ENCODE peak calls at places on chromosome 15, in six cellular contexts. T, H, R, J, N and P are unnamed samples.

GRCh38 chr15:37733628-37734027 is 200.8 kb upstream of the TMCO5A start:
- DNase-seq in T (no peak), H (no peak), R (no peak), J (no peak), N (no peak), P (no peak)

GRCh38 chr15:66261056-66261455 is 7.5 kb upstream of the MEGF11 start:
- DNase-seq in T (no peak), H (no peak), R (no peak), J (no peak), N (no peak), P (no peak)

GRCh38 chr15:96553931-96554330 is 223.4 kb downstream of the NR2F2 start:
- DNase-seq in T (no peak), H (no peak), R (no peak), J (no peak), N (no peak), P (no peak)

GRCh38 chr15:48371550-48371949 is 40.3 kb downstream of the DUT start:
- DNase-seq in T (no peak), H (no peak), R (no peak), J (no peak), N (no peak), P (no peak)

GRCh38 chr15:31740203-31740602 is 290.1 kb upstream of the CHRNA7 start:
- DNase-seq in T (no peak), H (peak), R (no peak), J (no peak), N (no peak), P (no peak)

GRCh38 chr15:63509933-63510547 is 5.6 kb downstream of the USP3 start:
- DNase-seq in T (no peak), H (no peak), R (no peak), J (no peak), N (no peak), P (no peak)

GRCh38 chr15:83746231-83746630 is 92.3 kb downstream of the ADAMTSL3 start:
- DNase-seq in T (no peak), H (no peak), R (no peak), J (no peak), N (no peak), P (no peak)

GRCh38 chr15:99651023-99651807 is 82.0 kb downstream of the LYSMD4 start:
- DNase-seq in T (no peak), H (no peak), R (no peak), J (no peak), N (no peak), P (no peak)

GRCh38 chr15:41559489-41560177 is 621 bp downstream of the TYRO3 start:
- DNase-seq in T (no peak), H (no peak), R (no peak), J (no peak), N (peak), P (no peak)

GRCh38 chr15:48330855-48331795 is at the start of gene DUT:
- DNase-seq in T (peak), H (peak), R (peak), J (peak), N (peak), P (peak)

GRCh38 chr15:57640935-57641682 is 49.4 kb downstream of the MYZAP start:
- DNase-seq in T (no peak), H (peak), R (peak), J (peak), N (no peak), P (no peak)

GRCh38 chr15:58331562-58331902 is 100.3 kb upstream of the LIPC start:
- DNase-seq in T (no peak), H (no peak), R (peak), J (no peak), N (no peak), P (no peak)

GRCh38 chr15:39685999-39686613 is 96.5 kb downstream of the FSIP1 start:
- DNase-seq in T (no peak), H (peak), R (peak), J (peak), N (no peak), P (peak)

GRCh38 chr15:32649336-32649735 is 7.8 kb downstream of the SCG5 start:
- DNase-seq in T (no peak), H (no peak), R (peak), J (peak), N (no peak), P (no peak)

GRCh38 chr15:101084801-101085200 is 165.6 kb downstream of the LRRK1 start:
- DNase-seq in T (no peak), H (no peak), R (no peak), J (no peak), N (no peak), P (no peak)

GRCh38 chr15:25795712-25796111 is 67.4 kb downstream of the ATP10A start:
- DNase-seq in T (no peak), H (no peak), R (no peak), J (no peak), N (no peak), P (no peak)

GRCh38 chr15:70866982-70867644 is 13.2 kb upstream of the LARP6 start:
- DNase-seq in T (no peak), H (no peak), R (no peak), J (no peak), N (no peak), P (no peak)

GRCh38 chr15:78676424-78677110 is 35.6 kb upstream of the CHRNB4 start:
- DNase-seq in T (no peak), H (peak), R (no peak), J (no peak), N (no peak), P (no peak)

GRCh38 chr15:29216955-29217354 is 52.7 kb downstream of the NSMCE3 start:
- DNase-seq in T (no peak), H (no peak), R (no peak), J (no peak), N (no peak), P (no peak)

GRCh38 chr15:38176155-38176554 is 76.5 kb upstream of the SPRED1 start:
- DNase-seq in T (peak), H (no peak), R (no peak), J (peak), N (no peak), P (no peak)

GRCh38 chr15:60544581-60545115 is 65.7 kb upstream of the ICE2 start:
- DNase-seq in T (no peak), H (no peak), R (no peak), J (no peak), N (no peak), P (no peak)

GRCh38 chr15:56715220-56715619 is 18.1 kb downstream of the ZNF280D start:
- DNase-seq in T (no peak), H (no peak), R (no peak), J (no peak), N (no peak), P (no peak)

GRCh38 chr15:32994810-32995424 is 199.6 kb downstream of the FMN1 start:
- DNase-seq in T (no peak), H (no peak), R (peak), J (peak), N (no peak), P (peak)

GRCh38 chr15:61038387-61038786 is 190.7 kb downstream of the RORA start:
- DNase-seq in T (no peak), H (no peak), R (no peak), J (peak), N (no peak), P (no peak)

GRCh38 chr15:32993285-32993684 is 201.2 kb downstream of the FMN1 start:
- DNase-seq in T (no peak), H (no peak), R (no peak), J (no peak), N (no peak), P (no peak)

GRCh38 chr15:101123222-101123910 is 128.5 kb downstream of the CHSY1 start:
- DNase-seq in T (no peak), H (no peak), R (no peak), J (no peak), N (no peak), P (no peak)

GRCh38 chr15:41734079-41734478 is 40.2 kb upstream of the MAPKBP1 start:
- DNase-seq in T (no peak), H (no peak), R (no peak), J (no peak), N (no peak), P (no peak)

GRCh38 chr15:25863067-25863967 is at the start of gene ATP10A:
- DNase-seq in T (no peak), H (peak), R (no peak), J (no peak), N (peak), P (no peak)

DNA sequence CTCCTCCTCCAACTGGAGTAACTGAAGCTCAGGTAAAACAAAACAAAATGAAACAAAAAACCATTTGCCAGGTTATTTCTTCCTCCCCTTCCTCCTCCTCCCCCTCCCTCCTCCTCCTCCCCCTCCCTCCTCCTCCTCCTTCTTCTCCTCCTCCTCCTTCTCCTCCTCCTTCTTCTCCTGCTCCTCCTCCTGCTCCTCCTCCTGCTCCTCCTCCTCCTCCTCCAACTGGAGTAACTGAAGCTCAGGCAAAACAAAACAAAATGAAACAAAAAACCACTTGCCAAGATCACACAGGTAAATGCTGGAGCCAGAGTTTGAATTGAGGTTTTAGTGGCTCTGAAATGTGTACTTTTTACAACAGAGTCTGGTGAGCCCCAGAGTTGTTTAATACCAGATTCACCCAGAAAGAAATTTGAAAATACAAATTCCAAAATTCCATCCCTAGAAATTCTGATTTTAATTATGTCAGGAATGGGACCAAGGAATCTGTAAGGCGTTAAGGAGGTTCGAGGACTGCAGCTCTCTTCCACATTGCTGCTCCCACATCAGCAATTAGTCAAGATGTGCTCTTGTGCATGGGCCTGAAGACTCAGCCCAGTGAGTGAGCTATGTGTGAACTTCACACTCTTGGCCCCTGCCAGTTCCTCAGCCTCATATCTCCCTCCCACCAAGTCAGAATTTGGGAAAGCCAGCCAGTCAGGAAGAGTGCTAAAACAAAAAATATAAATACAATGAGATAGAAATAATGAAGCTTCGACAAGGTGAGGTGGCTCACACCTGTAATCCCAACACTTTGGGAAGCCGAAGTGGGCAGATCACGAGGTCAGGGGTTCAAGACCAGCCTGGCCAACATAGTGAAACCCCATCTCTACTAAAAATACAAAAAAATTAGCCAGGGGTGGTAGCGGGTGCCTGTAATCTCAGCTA is 31.6 kb upstream of the ZNF770 start:
- DNase-seq in T (no peak), H (no peak), R (no peak), J (peak), N (peak), P (peak)
- TF ChIP-seq ATF3 in T (no peak), H (no peak), R (no peak), J (no peak), N (no peak), P (no peak)

GRCh38 chr15:74783072-74783807 is 1.4 kb downstream of the CSK start:
- DNase-seq in T (no peak), H (no peak), R (no peak), J (peak), N (no peak), P (no peak)
- TF ChIP-seq ATF3 in T (no peak), H (no peak), R (no peak), J (no peak), N (no peak), P (no peak)

GRCh38 chr15:22963546-22964125 is 16.5 kb downstream of the CYFIP1 start:
- DNase-seq in T (no peak), H (no peak), R (no peak), J (no peak), N (no peak), P (no peak)
- TF ChIP-seq ATF3 in T (no peak), H (no peak), R (no peak), J (no peak), N (no peak), P (no peak)

GRCh38 chr15:45144775-45145174 is 15.0 kb downstream of the DUOX1 start:
- DNase-seq in T (no peak), H (no peak), R (no peak), J (no peak), N (no peak), P (no peak)
- TF ChIP-seq ATF3 in T (no peak), H (no peak), R (no peak), J (no peak), N (no peak), P (no peak)

GRCh38 chr15:67784856-67785430 is 40.4 kb upstream of the SKOR1 start:
- DNase-seq in T (no peak), H (no peak), R (no peak), J (no peak), N (no peak), P (no peak)

GRCh38 chr15:67782592-67782991 is 42.7 kb upstream of the SKOR1 start:
- DNase-seq in T (no peak), H (no peak), R (no peak), J (no peak), N (no peak), P (no peak)

GRCh38 chr15:67783303-67783702 is 42.0 kb upstream of the SKOR1 start:
- DNase-seq in T (peak), H (no peak), R (no peak), J (no peak), N (no peak), P (no peak)

GRCh38 chr15:67785431-67785830 is 39.9 kb upstream of the SKOR1 start:
- DNase-seq in T (no peak), H (no peak), R (no peak), J (no peak), N (no peak), P (no peak)

GRCh38 chr15:67784057-67784781 is 41.1 kb upstream of the SKOR1 start:
- DNase-seq in T (peak), H (no peak), R (no peak), J (no peak), N (no peak), P (no peak)
- TF ChIP-seq ATF3 in T (no peak), H (no peak), R (no peak), J (no peak), N (no peak), P (no peak)

GRCh38 chr15:65038838-65039237 is 6.3 kb upstream of the SLC51B start:
- DNase-seq in T (no peak), H (no peak), R (no peak), J (no peak), N (no peak), P (no peak)

GRCh38 chr15:65041787-65042186 is 3.4 kb upstream of the SLC51B start:
- DNase-seq in T (no peak), H (no peak), R (no peak), J (no peak), N (no peak), P (no peak)

GRCh38 chr15:65040461-65040860 is 4.7 kb upstream of the SLC51B start:
- DNase-seq in T (no peak), H (no peak), R (no peak), J (no peak), N (no peak), P (no peak)

GRCh38 chr15:65044724-65045481 is at the start of gene SLC51B:
- DNase-seq in T (no peak), H (no peak), R (peak), J (peak), N (no peak), P (no peak)

GRCh38 chr15:65042776-65043322 is 2.3 kb upstream of the SLC51B start:
- DNase-seq in T (no peak), H (no peak), R (no peak), J (no peak), N (no peak), P (no peak)
- TF ChIP-seq ATF3 in T (no peak), H (no peak), R (no peak), J (no peak), N (no peak), P (no peak)